ENCODE peak calls at places on chromosome 19, in seven cellular contexts. One of them, this sample, is unnamed.

GRCh38 chr19:55340784-55341147 is 1.1 kb downstream of the KMT5C start:
- DNase-seq in C1 segment of cervical spinal cord: no peak
- DNase-seq in stimulated activated CD4-positive, alpha-beta T cell treated with anti-CD3 and anti-CD28 coated beads, Interleukin-2, amount 100 ng/mL, for 48 hours: no peak
- DNase-seq in activated CD8-positive, alpha-beta memory T cell treated with anti-CD3 and anti-CD28 coated beads, Interleukin-2, amount 50 U/mL, for 4 hours: no peak
- DNase-seq in T-helper 1 cell: no peak
- DNase-seq in GM23338: peak
- DNase-seq in amygdala: no peak
- DNase-seq in this sample: no peak

GRCh38 chr19:467554-467953 is 6.7 kb upstream of the SHC2 start:
- DNase-seq in C1 segment of cervical spinal cord: no peak
- DNase-seq in stimulated activated CD4-positive, alpha-beta T cell treated with anti-CD3 and anti-CD28 coated beads, Interleukin-2, amount 100 ng/mL, for 48 hours: no peak
- DNase-seq in activated CD8-positive, alpha-beta memory T cell treated with anti-CD3 and anti-CD28 coated beads, Interleukin-2, amount 50 U/mL, for 4 hours: no peak
- DNase-seq in T-helper 1 cell: no peak
- DNase-seq in GM23338: no peak
- DNase-seq in amygdala: no peak
- DNase-seq in this sample: no peak

GRCh38 chr19:11479470-11480080 is 1.3 kb downstream of the ELAVL3 start:
- DNase-seq in C1 segment of cervical spinal cord: peak
- DNase-seq in stimulated activated CD4-positive, alpha-beta T cell treated with anti-CD3 and anti-CD28 coated beads, Interleukin-2, amount 100 ng/mL, for 48 hours: peak
- DNase-seq in activated CD8-positive, alpha-beta memory T cell treated with anti-CD3 and anti-CD28 coated beads, Interleukin-2, amount 50 U/mL, for 4 hours: no peak
- DNase-seq in T-helper 1 cell: no peak
- DNase-seq in GM23338: peak
- DNase-seq in amygdala: peak
- DNase-seq in this sample: no peak

GRCh38 chr19:41595258-41595889 is 19.4 kb downstream of the CEACAM21 start:
- DNase-seq in C1 segment of cervical spinal cord: no peak
- DNase-seq in stimulated activated CD4-positive, alpha-beta T cell treated with anti-CD3 and anti-CD28 coated beads, Interleukin-2, amount 100 ng/mL, for 48 hours: peak
- DNase-seq in activated CD8-positive, alpha-beta memory T cell treated with anti-CD3 and anti-CD28 coated beads, Interleukin-2, amount 50 U/mL, for 4 hours: peak
- DNase-seq in T-helper 1 cell: peak
- DNase-seq in GM23338: peak
- DNase-seq in amygdala: no peak
- DNase-seq in this sample: peak

GRCh38 chr19:50233308-50233910 is 30.0 kb downstream of the MYH14 start:
- DNase-seq in C1 segment of cervical spinal cord: no peak
- DNase-seq in stimulated activated CD4-positive, alpha-beta T cell treated with anti-CD3 and anti-CD28 coated beads, Interleukin-2, amount 100 ng/mL, for 48 hours: no peak
- DNase-seq in activated CD8-positive, alpha-beta memory T cell treated with anti-CD3 and anti-CD28 coated beads, Interleukin-2, amount 50 U/mL, for 4 hours: no peak
- DNase-seq in T-helper 1 cell: no peak
- DNase-seq in GM23338: no peak
- DNase-seq in amygdala: no peak
- DNase-seq in this sample: no peak

GRCh38 chr19:3062165-3063105 is at the start of gene TLE5:
- DNase-seq in C1 segment of cervical spinal cord: no peak
- DNase-seq in stimulated activated CD4-positive, alpha-beta T cell treated with anti-CD3 and anti-CD28 coated beads, Interleukin-2, amount 100 ng/mL, for 48 hours: peak
- DNase-seq in activated CD8-positive, alpha-beta memory T cell treated with anti-CD3 and anti-CD28 coated beads, Interleukin-2, amount 50 U/mL, for 4 hours: peak
- DNase-seq in T-helper 1 cell: peak
- DNase-seq in GM23338: peak
- DNase-seq in amygdala: no peak
- DNase-seq in this sample: no peak

GRCh38 chr19:55408320-55408836 is 790 bp upstream of the UBE2S start:
- DNase-seq in C1 segment of cervical spinal cord: no peak
- DNase-seq in stimulated activated CD4-positive, alpha-beta T cell treated with anti-CD3 and anti-CD28 coated beads, Interleukin-2, amount 100 ng/mL, for 48 hours: no peak
- DNase-seq in activated CD8-positive, alpha-beta memory T cell treated with anti-CD3 and anti-CD28 coated beads, Interleukin-2, amount 50 U/mL, for 4 hours: no peak
- DNase-seq in T-helper 1 cell: no peak
- DNase-seq in GM23338: no peak
- DNase-seq in amygdala: no peak
- DNase-seq in this sample: no peak

GRCh38 chr19:40613669-40614594 is 12.8 kb downstream of the LTBP4 start:
- DNase-seq in C1 segment of cervical spinal cord: no peak
- DNase-seq in stimulated activated CD4-positive, alpha-beta T cell treated with anti-CD3 and anti-CD28 coated beads, Interleukin-2, amount 100 ng/mL, for 48 hours: peak
- DNase-seq in activated CD8-positive, alpha-beta memory T cell treated with anti-CD3 and anti-CD28 coated beads, Interleukin-2, amount 50 U/mL, for 4 hours: peak
- DNase-seq in T-helper 1 cell: peak
- DNase-seq in GM23338: peak
- DNase-seq in amygdala: no peak
- DNase-seq in this sample: no peak

GRCh38 chr19:15144046-15144646 is 36.9 kb downstream of the SYDE1 start:
- DNase-seq in C1 segment of cervical spinal cord: no peak
- DNase-seq in stimulated activated CD4-positive, alpha-beta T cell treated with anti-CD3 and anti-CD28 coated beads, Interleukin-2, amount 100 ng/mL, for 48 hours: no peak
- DNase-seq in activated CD8-positive, alpha-beta memory T cell treated with anti-CD3 and anti-CD28 coated beads, Interleukin-2, amount 50 U/mL, for 4 hours: no peak
- DNase-seq in T-helper 1 cell: no peak
- DNase-seq in GM23338: no peak
- DNase-seq in amygdala: no peak
- DNase-seq in this sample: no peak

GRCh38 chr19:10543059-10543419 is 665 bp upstream of the ATG4D start:
- DNase-seq in C1 segment of cervical spinal cord: no peak
- DNase-seq in stimulated activated CD4-positive, alpha-beta T cell treated with anti-CD3 and anti-CD28 coated beads, Interleukin-2, amount 100 ng/mL, for 48 hours: no peak
- DNase-seq in activated CD8-positive, alpha-beta memory T cell treated with anti-CD3 and anti-CD28 coated beads, Interleukin-2, amount 50 U/mL, for 4 hours: no peak
- DNase-seq in T-helper 1 cell: no peak
- DNase-seq in GM23338: no peak
- DNase-seq in amygdala: no peak
- DNase-seq in this sample: no peak

GRCh38 chr19:5621945-5622464 is 571 bp downstream of the SAFB2 start:
- DNase-seq in C1 segment of cervical spinal cord: peak
- DNase-seq in stimulated activated CD4-positive, alpha-beta T cell treated with anti-CD3 and anti-CD28 coated beads, Interleukin-2, amount 100 ng/mL, for 48 hours: peak
- DNase-seq in activated CD8-positive, alpha-beta memory T cell treated with anti-CD3 and anti-CD28 coated beads, Interleukin-2, amount 50 U/mL, for 4 hours: peak
- DNase-seq in T-helper 1 cell: no peak
- DNase-seq in GM23338: peak
- DNase-seq in amygdala: no peak
- DNase-seq in this sample: no peak

GRCh38 chr19:46886546-46887239 is 25.9 kb downstream of the ARHGAP35 start:
- DNase-seq in C1 segment of cervical spinal cord: no peak
- DNase-seq in stimulated activated CD4-positive, alpha-beta T cell treated with anti-CD3 and anti-CD28 coated beads, Interleukin-2, amount 100 ng/mL, for 48 hours: no peak
- DNase-seq in activated CD8-positive, alpha-beta memory T cell treated with anti-CD3 and anti-CD28 coated beads, Interleukin-2, amount 50 U/mL, for 4 hours: no peak
- DNase-seq in T-helper 1 cell: no peak
- DNase-seq in GM23338: no peak
- DNase-seq in amygdala: no peak
- DNase-seq in this sample: no peak

GRCh38 chr19:6752257-6753177 is 13.0 kb downstream of the TRIP10 start:
- DNase-seq in C1 segment of cervical spinal cord: no peak
- DNase-seq in stimulated activated CD4-positive, alpha-beta T cell treated with anti-CD3 and anti-CD28 coated beads, Interleukin-2, amount 100 ng/mL, for 48 hours: no peak
- DNase-seq in activated CD8-positive, alpha-beta memory T cell treated with anti-CD3 and anti-CD28 coated beads, Interleukin-2, amount 50 U/mL, for 4 hours: no peak
- DNase-seq in T-helper 1 cell: no peak
- DNase-seq in GM23338: peak
- DNase-seq in amygdala: no peak
- DNase-seq in this sample: no peak

This sample was measured in GM04504.